ENCODE peak calls at places on chromosomes 5 and 9, in nine cellular contexts. N, S, E, V, I, O, W, H and P are unnamed samples.
A peak's percentile ranks its signal among the peaks of the same experiment; 100 is the strongest.

GRCh38 chr9:20584968-20585643 is 37.2 kb downstream of the MLLT3 start:
- DNase-seq in V (no peak), E (no peak), W (no peak), N (no peak), S (no peak), H (no peak), O (no peak), I (no peak), P (no peak)

GRCh38 chr5:142748568-142749249 is 21.5 kb upstream of the ARHGAP26 start:
- DNase-seq in I (no peak), N (no peak), E (no peak), O (peak; percentile 62), V (peak; percentile 28), H (no peak), W (peak; percentile 25), S (no peak), P (peak; percentile 18)

GRCh38 chr5:148949871-148950863 is 112.7 kb downstream of the SH3TC2 start:
- DNase-seq in E (no peak), I (peak; percentile 40), W (peak; percentile 48), O (no peak), S (no peak), H (no peak), V (no peak), N (peak; percentile 29), P (no peak)

GRCh38 chr9:84969084-84969483 is 299.6 kb downstream of the NTRK2 start:
- DNase-seq in W (no peak), I (no peak), E (no peak), S (no peak), H (no peak), N (peak; percentile 57), O (no peak), V (no peak), P (no peak)

GRCh38 chr5:135489466-135490244 is 37.5 kb upstream of the TIFAB start:
- DNase-seq in S (no peak), O (no peak), H (no peak), I (no peak), V (no peak), W (no peak), N (no peak), E (no peak), P (no peak)

GRCh38 chr9:114911167-114911821 is 19.1 kb downstream of the TNFSF8 start:
- DNase-seq in H (peak; percentile 67), V (peak; percentile 78), O (no peak), I (no peak), N (peak; percentile 35), W (no peak), S (peak; percentile 43), E (peak; percentile 33), P (no peak)

GRCh38 chr9:109972026-109973005 is 192.3 kb downstream of the PALM2AKAP2 start:
- DNase-seq in I (no peak), W (no peak), H (no peak), E (no peak), V (no peak), N (no peak), O (no peak), S (no peak), P (no peak)

GRCh38 chr5:136058031-136058971 is 29.5 kb downstream of the TGFBI start:
- DNase-seq in I (peak; percentile 74), O (no peak), W (no peak), H (peak; percentile 99), S (no peak), V (no peak), N (peak; percentile 99), E (no peak), P (peak; percentile 89)

GRCh38 chr5:67182406-67182805 is 14.2 kb downstream of the CD180 start:
- DNase-seq in W (peak; percentile 34), O (no peak), S (no peak), I (peak; percentile 74), H (peak; percentile 82), V (no peak), E (peak; percentile 47), N (peak; percentile 91), P (no peak)

GRCh38 chr5:72848474-72849428 is 32.3 kb downstream of the TNPO1 start:
- DNase-seq in I (peak; percentile 65), E (no peak), H (peak; percentile 46), V (no peak), S (peak; percentile 54), O (peak; percentile 63), N (peak; percentile 44), W (peak; percentile 68), P (no peak)

GRCh38 chr5:57834829-57835554 is 352.4 kb upstream of the ACTBL2 start:
- DNase-seq in W (no peak), S (peak; percentile 76), V (peak; percentile 43), E (no peak), O (no peak), N (peak; percentile 70), I (no peak), H (peak; percentile 49), P (no peak)

GRCh38 chr9:12759767-12760166 is 15.1 kb upstream of the LURAP1L start:
- DNase-seq in N (peak; percentile 47), E (no peak), W (no peak), S (peak; percentile 16), I (no peak), H (peak; percentile 68), V (no peak), O (no peak), P (no peak)